ENCODE peak calls at places on chromosomes 5 and 9, in four cellular contexts. B is stomach, Y is tibial nerve, P is esophagus muscularis mucosa. I is an unnamed sample.

GRCh38 chr9:34123682-34124081 is 2.8 kb downstream of the DCAF12 start:
- DNase-seq in B (peak), Y (peak), P (no peak), I (peak)

GRCh38 chr9:90632680-90633207 is 9.9 kb downstream of the DIRAS2 start:
- DNase-seq in B (no peak), Y (no peak), P (no peak), I (no peak)

GRCh38 chr9:34551751-34552605 is 29.2 kb upstream of the ENHO start:
- DNase-seq in B (no peak), Y (no peak), P (no peak), I (no peak)

GRCh38 chr9:114869845-114870244 is 60.5 kb downstream of the TNFSF8 start:
- DNase-seq in B (peak), Y (no peak), P (no peak), I (no peak)

GRCh38 chr9:134004881-134005280 is 12.8 kb upstream of the VAV2 start:
- DNase-seq in B (no peak), Y (no peak), P (no peak), I (no peak)

GRCh38 chr9:33024126-33024965 is 727 bp upstream of the DNAJA1 start:
- DNase-seq in B (no peak), Y (peak), P (no peak), I (no peak)

GRCh38 chr5:165126598-165126997 is 1621.2 kb downstream of the MAT2B start:
- DNase-seq in B (no peak), Y (no peak), P (no peak), I (no peak)

GRCh38 chr9:122806661-122807060 is 6.7 kb downstream of the OR1K1 start:
- DNase-seq in B (no peak), Y (no peak), P (no peak), I (no peak)

GRCh38 chr9:97518166-97518908 is 16.9 kb downstream of the TMOD1 start:
- DNase-seq in B (no peak), Y (no peak), P (no peak), I (no peak)

GRCh38 chr5:67516959-67517358 is 320.4 kb upstream of the CD180 start:
- DNase-seq in B (no peak), Y (no peak), P (no peak), I (no peak)

GRCh38 chr5:150654181-150654580 is 6.9 kb upstream of the MYOZ3 start:
- DNase-seq in B (no peak), Y (no peak), P (no peak), I (no peak)

GRCh38 chr5:65876496-65876895 is 49.9 kb upstream of the ERBIN start:
- DNase-seq in B (no peak), Y (no peak), P (no peak), I (no peak)

GRCh38 chr9:98607787-98608186 is 100.9 kb downstream of the GABBR2 start:
- DNase-seq in B (no peak), Y (no peak), P (no peak), I (no peak)

GRCh38 chr9:79116064-79116463 is 455.7 kb upstream of the TLE4 start:
- DNase-seq in B (no peak), Y (no peak), P (no peak), I (no peak)

GRCh38 chr9:101737165-101737704 is 1.2 kb downstream of the GRIN3A start:
- DNase-seq in B (no peak), Y (no peak), P (no peak), I (no peak)

GRCh38 chr9:81826541-81826906 is 101.7 kb upstream of the SPATA31D4 start:
- DNase-seq in B (no peak), Y (peak), P (no peak), I (no peak)

GRCh38 chr9:109098960-109099308 is 20.8 kb downstream of the TMEM245 start:
- DNase-seq in B (no peak), Y (no peak), P (no peak), I (no peak)

GRCh38 chr5:26323794-26324193 is 714.6 kb downstream of the CDH9 start:
- DNase-seq in B (no peak), Y (no peak), P (no peak), I (no peak)

GRCh38 chr9:116157436-116158138 is 4.0 kb downstream of the PAPPA start:
- DNase-seq in B (no peak), Y (no peak), P (no peak), I (no peak)

GRCh38 chr9:14027114-14027812 is 286.7 kb downstream of the NFIB start:
- DNase-seq in B (peak), Y (no peak), P (no peak), I (no peak)

GRCh38 chr5:156815988-156816599 is 34.0 kb upstream of the PPP1R2B start:
- DNase-seq in B (no peak), Y (no peak), P (no peak), I (no peak)

GRCh38 chr5:62412549-62413329 is at the start of gene IPO11:
- DNase-seq in B (peak), Y (peak), P (peak), I (peak)

GRCh38 chr5:102666164-102666951 is 88.7 kb upstream of the PAM start:
- DNase-seq in B (no peak), Y (no peak), P (no peak), I (no peak)

GRCh38 chr9:109806506-109807115 is 26.6 kb downstream of the PALM2AKAP2 start:
- DNase-seq in B (no peak), Y (peak), P (no peak), I (no peak)

GRCh38 chr5:154487541-154487940 is 9.5 kb upstream of the HAND1 start:
- DNase-seq in B (no peak), Y (no peak), P (no peak), I (peak)

GRCh38 chr5:167623354-167623753 is 668.1 kb upstream of the WWC1 start:
- DNase-seq in B (no peak), Y (no peak), P (no peak), I (no peak)

GRCh38 chr9:114001410-114001685 is 76.8 kb downstream of the AMBP start:
- DNase-seq in B (peak), Y (peak), P (no peak), I (no peak)

GRCh38 chr5:178287791-178288105 is 55.1 kb upstream of the PHYKPL start:
- DNase-seq in B (no peak), Y (no peak), P (no peak), I (no peak)

GRCh38 chr5:82986404-82986803 is 90.8 kb downstream of the TMEM167A start:
- DNase-seq in B (no peak), Y (no peak), P (no peak), I (no peak)

GRCh38 chr5:146789712-146790660 is 88.6 kb downstream of the PPP2R2B start:
- DNase-seq in B (no peak), Y (no peak), P (no peak), I (no peak)

GRCh38 chr9:81777514-81777913 is 88.2 kb upstream of the TLE1 start:
- DNase-seq in B (no peak), Y (no peak), P (no peak), I (no peak)

DNA sequence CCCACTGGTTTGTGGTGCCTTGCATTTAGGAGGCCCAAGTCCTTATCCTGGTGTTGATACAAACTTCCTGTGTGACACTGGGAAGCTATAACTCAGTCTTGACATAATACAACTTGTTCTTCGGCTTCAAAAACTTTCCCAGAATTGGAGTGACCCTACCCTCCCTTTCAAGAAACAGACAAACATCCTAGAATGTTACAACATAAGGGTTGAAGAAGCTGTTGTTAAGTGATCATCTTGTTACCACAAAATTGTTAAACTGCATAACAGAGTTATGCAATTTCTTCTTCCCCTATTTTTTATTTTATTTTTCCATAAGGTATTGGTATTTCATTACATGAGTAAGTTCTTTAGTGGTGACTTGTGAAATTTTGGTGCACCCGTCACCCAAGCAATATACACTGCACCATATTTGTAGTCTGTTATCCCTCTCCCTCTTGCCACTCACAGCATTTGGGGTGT is 21.3 kb downstream of the TLR4 start:
- DNase-seq in B (no peak), Y (no peak), P (no peak), I (no peak)
- TF ChIP-seq EP300 in B (no peak), Y (peak), P (peak), I (no peak)

DNA sequence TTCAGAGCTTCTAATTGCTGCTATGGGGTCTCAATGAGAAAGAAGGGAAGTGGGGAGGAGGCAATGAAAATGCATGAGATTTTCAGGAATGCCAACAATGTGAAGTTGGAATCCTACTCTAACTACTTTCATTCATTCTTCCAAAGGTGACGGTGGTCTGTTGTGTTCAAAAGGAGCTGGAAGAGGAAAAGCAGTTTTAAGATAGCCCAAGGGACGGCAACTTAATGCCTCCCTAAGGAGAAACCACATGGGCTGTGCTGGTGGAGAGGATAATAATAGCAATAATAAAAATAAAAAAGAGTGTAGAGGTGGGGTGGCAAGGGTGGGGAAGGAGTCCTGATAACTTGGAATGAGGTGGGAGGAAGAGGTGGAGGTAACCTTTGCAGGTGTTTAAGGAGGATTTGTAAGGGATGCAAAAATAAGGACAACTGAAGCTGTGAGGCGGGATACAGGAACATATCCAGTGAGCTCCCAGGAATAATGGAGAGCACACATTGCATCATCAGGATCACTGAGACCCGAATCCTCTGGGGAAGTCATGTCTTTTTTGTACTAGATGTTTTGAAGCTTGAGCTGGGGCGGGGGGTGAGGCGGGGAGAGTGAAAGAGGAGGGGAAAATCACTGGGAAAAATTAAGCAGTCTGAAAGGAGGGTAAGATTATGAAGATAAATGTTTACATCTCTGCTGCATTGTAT is 120.0 kb upstream of the TMEM161B start:
- DNase-seq in B (no peak), Y (no peak), P (no peak), I (no peak)
- TF ChIP-seq EP300 in B (no peak), Y (no peak), P (no peak), I (no peak)

DNA sequence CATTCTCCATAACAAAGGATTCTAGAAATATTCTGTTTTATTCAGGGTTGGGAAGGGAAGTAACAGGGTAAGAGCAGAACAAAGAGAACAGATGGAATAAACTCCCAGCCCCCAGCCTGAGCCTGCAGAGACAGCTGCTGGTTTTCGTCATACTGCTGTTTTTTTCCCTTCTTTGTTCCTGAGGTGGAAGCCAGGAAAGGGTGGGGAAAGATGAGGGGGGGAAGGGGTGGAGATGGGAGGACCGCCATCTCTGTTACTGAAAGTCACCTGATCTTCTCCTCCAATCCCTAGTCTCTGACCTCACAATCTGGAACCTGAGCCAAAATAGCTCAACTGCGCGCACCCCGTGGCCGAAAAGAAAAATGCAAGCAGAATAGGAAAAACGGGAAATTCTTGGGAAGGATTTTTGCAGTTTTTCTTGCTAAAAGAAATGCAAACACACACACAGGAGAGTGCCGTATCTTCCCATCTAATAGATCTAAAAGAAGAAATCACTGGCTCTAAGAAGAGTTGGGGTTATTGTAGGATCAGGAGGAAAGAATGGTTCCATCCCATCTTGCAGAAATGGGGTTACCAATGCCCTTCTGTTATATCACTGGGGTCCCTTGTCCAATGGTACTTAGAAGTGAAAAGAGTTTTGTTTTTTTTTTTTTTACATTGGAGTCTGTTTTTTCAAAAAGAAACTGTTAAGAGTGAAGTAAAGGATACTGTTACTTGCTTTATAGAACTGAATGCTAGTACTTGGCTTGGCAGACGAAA is 57.9 kb downstream of the DIAPH1 start:
- DNase-seq in B (peak), Y (peak), P (peak), I (no peak)
- TF ChIP-seq EP300 in B (peak), Y (peak), P (peak), I (no peak)

GRCh38 chr5:181282874-181283273 is 21.9 kb upstream of the TRIM52 start:
- DNase-seq in B (no peak), Y (no peak), P (no peak), I (no peak)

GRCh38 chr5:181283347-181283746 is 22.4 kb upstream of the TRIM52 start:
- DNase-seq in B (no peak), Y (no peak), P (no peak), I (no peak)

GRCh38 chr5:181281984-181282316 is 21.0 kb upstream of the TRIM52 start:
- DNase-seq in B (no peak), Y (no peak), P (no peak), I (no peak)

GRCh38 chr5:181280251-181280762 is 19.4 kb upstream of the TRIM52 start:
- DNase-seq in B (no peak), Y (no peak), P (no peak), I (no peak)

GRCh38 chr5:181281077-181281983 is 20.4 kb upstream of the TRIM52 start:
- DNase-seq in B (no peak), Y (no peak), P (no peak), I (no peak)
- TF ChIP-seq EP300 in B (no peak), Y (no peak), P (no peak), I (no peak)

DNA sequence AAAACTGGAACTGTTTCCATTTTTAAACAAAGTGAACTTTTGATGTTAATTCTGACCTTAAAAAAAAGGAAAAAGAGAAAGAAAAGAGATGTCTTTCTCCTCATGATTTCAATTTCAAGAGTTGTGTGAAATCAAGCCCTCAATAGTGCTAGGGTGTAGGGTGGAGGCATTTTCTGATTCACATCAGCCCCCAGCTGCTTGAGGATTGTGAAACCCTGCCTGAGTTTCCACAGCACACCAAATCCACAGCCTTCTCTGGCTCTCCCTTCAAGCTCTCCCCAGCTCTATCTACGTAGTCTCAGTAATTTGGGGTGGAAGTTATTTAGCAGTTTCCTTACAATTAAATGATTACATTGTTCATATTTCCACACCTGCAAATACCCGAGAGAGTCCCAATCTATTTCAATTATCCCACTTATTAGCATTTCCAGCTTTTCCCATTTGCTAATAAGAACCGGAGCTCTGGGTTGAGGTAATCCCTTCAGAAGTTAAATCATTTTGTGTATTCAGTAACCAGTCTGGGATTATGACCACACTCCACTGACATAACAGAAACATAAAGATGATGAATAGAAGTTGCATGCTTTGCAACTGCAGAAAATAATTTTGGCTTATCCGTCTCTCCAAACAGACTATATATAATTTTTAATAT is 54.9 kb downstream of the MTX3 start:
- DNase-seq in B (no peak), Y (peak), P (no peak), I (no peak)
- TF ChIP-seq EP300 in B (no peak), Y (no peak), P (no peak), I (no peak)

DNA sequence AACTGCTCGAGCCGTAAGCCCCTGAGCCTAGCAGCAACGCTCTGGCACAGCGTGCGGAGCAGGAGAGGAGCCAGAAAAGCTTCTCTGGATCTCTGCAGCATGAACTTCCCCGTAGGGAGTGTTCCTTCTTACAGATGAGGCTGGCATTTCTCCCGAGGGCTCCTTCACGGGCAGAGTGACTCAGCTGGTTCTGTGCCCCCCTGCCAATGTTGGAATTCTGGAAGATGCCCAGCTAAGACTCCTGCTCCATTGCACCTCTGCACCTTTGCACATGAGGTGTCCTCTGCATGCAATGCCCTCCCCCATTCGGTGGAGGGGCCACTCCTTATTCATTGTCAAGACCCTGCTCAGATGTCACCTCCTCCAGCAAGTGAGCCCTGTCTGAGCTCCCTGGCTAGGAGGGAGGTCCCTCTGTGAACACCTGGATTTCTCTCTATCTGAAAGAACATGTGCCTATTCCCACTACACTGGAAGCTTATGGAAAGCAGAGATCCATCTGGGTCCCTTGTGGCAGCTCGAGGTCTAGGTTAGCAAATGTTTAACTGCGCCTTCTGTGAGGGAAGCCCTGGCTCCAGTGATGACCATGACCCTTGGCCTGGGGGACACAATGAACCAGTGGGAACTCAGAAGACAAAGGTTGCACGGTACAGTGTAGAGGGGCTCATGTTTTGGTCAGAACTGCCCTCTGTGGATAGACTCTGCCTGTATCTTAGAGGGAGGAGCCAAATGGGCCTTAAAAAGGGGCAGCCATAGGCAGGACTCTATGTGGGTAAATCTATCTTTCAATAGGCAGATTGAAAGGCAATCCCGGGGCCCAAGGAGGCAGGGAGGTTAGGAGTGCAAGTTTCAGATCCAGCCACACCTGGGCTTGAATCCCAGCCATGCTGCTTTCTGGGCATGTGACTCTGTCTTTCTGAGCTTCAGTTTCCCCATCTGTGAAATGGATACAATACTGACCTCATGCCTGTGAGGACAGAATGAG is 39.4 kb downstream of the SH3PXD2B start:
- DNase-seq in B (no peak), Y (peak), P (no peak), I (no peak)
- TF ChIP-seq EP300 in B (no peak), Y (no peak), P (no peak), I (no peak)

GRCh38 chr9:26650325-26650724 is 242.3 kb downstream of the CAAP1 start:
- DNase-seq in B (no peak), Y (no peak), P (no peak), I (no peak)
- TF ChIP-seq EP300 in B (no peak), Y (no peak), P (no peak), I (no peak)